ENCODE peak calls at places on chromosomes 12 and 14, in ten cellular contexts. T is fibroblast of lung, B is T47D, W is NCI-H1092, A is GM04504, L is NCI-H510A, S is K562, X is T-cell, O is DMS153, N is B cell. M is an unnamed sample.

GRCh38 chr12:122845041-122845864 is 10.0 kb downstream of the HIP1R start:
- DNase-seq in L (no peak), B (no peak), T (no peak), S (no peak), N (no peak), X (no peak), O (no peak), A (no peak), W (no peak), M (peak)

GRCh38 chr14:39395555-39396254 is 36.5 kb downstream of the FBXO33 start:
- DNase-seq in A (no peak), L (no peak), S (no peak), B (no peak), T (peak), O (no peak), N (no peak), W (no peak), X (no peak), M (no peak)

GRCh38 chr12:59452259-59452658 is 143.6 kb upstream of the SLC16A7 start:
- DNase-seq in A (peak), B (no peak), T (peak), S (no peak), O (no peak), L (no peak), X (no peak), W (no peak), N (no peak), M (no peak)

GRCh38 chr12:3273409-3273853 is 196.3 kb downstream of the TSPAN9 start:
- DNase-seq in O (no peak), S (no peak), L (no peak), W (no peak), T (peak), A (no peak), X (no peak), N (no peak), B (no peak), M (no peak)

GRCh38 chr14:90959344-90959743 is 101.1 kb downstream of the RPS6KA5 start:
- DNase-seq in W (no peak), N (no peak), T (no peak), B (no peak), A (no peak), L (no peak), O (no peak), S (no peak), X (no peak), M (no peak)

GRCh38 chr14:54713364-54713763 is 146.4 kb downstream of the SAMD4A start:
- DNase-seq in O (no peak), B (no peak), X (no peak), N (no peak), W (no peak), A (peak), T (peak), S (no peak), L (no peak), M (no peak)

GRCh38 chr12:6188954-6189353 is 11.2 kb upstream of the CD9 start:
- DNase-seq in O (no peak), A (no peak), N (no peak), W (no peak), S (no peak), L (no peak), B (no peak), X (no peak), T (no peak), M (no peak)

GRCh38 chr14:68673464-68673863 is 119.4 kb downstream of the ZFP36L1 start:
- DNase-seq in O (no peak), N (no peak), X (no peak), L (no peak), B (no peak), A (no peak), S (no peak), W (no peak), T (no peak), M (no peak)

GRCh38 chr14:105074601-105075053 is 9.4 kb upstream of the GPR132 start:
- DNase-seq in X (no peak), B (no peak), T (no peak), A (no peak), N (peak), W (no peak), O (peak), L (peak), S (no peak), M (peak)

GRCh38 chr12:121190523-121191031 is 19.4 kb upstream of the P2RX4 start:
- DNase-seq in B (no peak), N (no peak), A (peak), X (no peak), L (no peak), S (no peak), T (peak), W (no peak), O (no peak), M (no peak)

GRCh38 chr14:92693998-92694780 is 54.2 kb downstream of the LGMN start:
- DNase-seq in B (peak), W (peak), O (peak), A (no peak), X (no peak), N (no peak), S (peak), T (peak), L (peak), M (peak)